ENCODE peak calls at places on chromosomes 12 and 14, in six cellular contexts. W is aorta; R is lung; A is cardiac muscle cell; O is CD4-positive, CD25-positive, alpha-beta regulatory T cell; Y is CD8-positive, alpha-beta T cell. P is an unnamed sample.

GRCh38 chr14:93648440-93649168 is 139.7 kb downstream of the PRIMA1 start:
- DNase-seq in W (no peak), R (no peak), A (peak), O (no peak), Y (no peak), P (peak)

GRCh38 chr12:128069359-128069997 is 197.5 kb upstream of the TMEM132C start:
- DNase-seq in W (no peak), R (no peak), A (peak), O (no peak), Y (no peak), P (peak)

GRCh38 chr14:88551094-88551870 is 3.5 kb downstream of the PTPN21 start:
- DNase-seq in W (peak), R (peak), A (peak), O (no peak), Y (peak), P (peak)

GRCh38 chr12:132227156-132227555 is 82.9 kb downstream of the NOC4L start:
- DNase-seq in W (no peak), R (no peak), A (no peak), O (no peak), Y (no peak), P (no peak)

GRCh38 chr14:92037989-92038388 is 1.9 kb downstream of the TRIP11 start:
- DNase-seq in W (no peak), R (no peak), A (no peak), O (no peak), Y (no peak), P (no peak)

GRCh38 chr12:52236386-52237050 is 3.5 kb downstream of the KRT7 start:
- DNase-seq in W (no peak), R (no peak), A (no peak), O (no peak), Y (no peak), P (no peak)

GRCh38 chr12:6980740-6981139 is 10.0 kb downstream of the EMG1 start:
- DNase-seq in W (no peak), R (no peak), A (no peak), O (no peak), Y (no peak), P (no peak)

GRCh38 chr12:11814362-11814761 is 164.9 kb downstream of the ETV6 start:
- DNase-seq in W (no peak), R (no peak), A (no peak), O (no peak), Y (no peak), P (no peak)

GRCh38 chr12:124678421-124678893 is 111.0 kb upstream of the NCOR2 start:
- DNase-seq in W (no peak), R (no peak), A (no peak), O (no peak), Y (no peak), P (no peak)

GRCh38 chr12:66676241-66676640 is 2.6 kb downstream of the GRIP1 start:
- DNase-seq in W (no peak), R (no peak), A (no peak), O (no peak), Y (no peak), P (no peak)

GRCh38 chr12:6957151-6957701 is 6.1 kb downstream of the PTPN6 start:
- DNase-seq in W (no peak), R (no peak), A (no peak), O (no peak), Y (peak), P (no peak)

GRCh38 chr12:110349521-110350151 is 53.9 kb downstream of the ANAPC7 start:
- DNase-seq in W (no peak), R (no peak), A (no peak), O (no peak), Y (peak), P (no peak)

GRCh38 chr12:121753844-121754264 is 39.6 kb downstream of the RHOF start:
- DNase-seq in W (peak), R (peak), A (no peak), O (no peak), Y (no peak), P (no peak)

GRCh38 chr12:121378736-121379135 is 21.2 kb upstream of the RNF34 start:
- DNase-seq in W (no peak), R (no peak), A (no peak), O (no peak), Y (no peak), P (no peak)

GRCh38 chr12:46872135-46872534 is 46.3 kb upstream of the SLC38A4 start:
- DNase-seq in W (no peak), R (no peak), A (no peak), O (no peak), Y (no peak), P (no peak)

GRCh38 chr12:51589060-51589459 is 2.0 kb upstream of the SCN8A start:
- DNase-seq in W (no peak), R (no peak), A (no peak), O (no peak), Y (no peak), P (no peak)

GRCh38 chr14:78968249-78968648 is 798.1 kb downstream of the NRXN3 start:
- DNase-seq in W (no peak), R (no peak), A (no peak), O (no peak), Y (no peak), P (no peak)

GRCh38 chr12:107014050-107014449 is 27.1 kb upstream of the MTERF2 start:
- DNase-seq in W (no peak), R (no peak), A (peak), O (peak), Y (no peak), P (peak)

GRCh38 chr14:38419579-38419978 is 163.7 kb upstream of the CLEC14A start:
- DNase-seq in W (no peak), R (no peak), A (no peak), O (no peak), Y (no peak), P (no peak)

GRCh38 chr14:22887260-22887989 is 4.4 kb downstream of the REM2 start:
- DNase-seq in W (no peak), R (peak), A (peak), O (peak), Y (peak), P (peak)

GRCh38 chr14:102953100-102953499 is 30.6 kb downstream of the AMN start:
- DNase-seq in W (peak), R (no peak), A (no peak), O (no peak), Y (no peak), P (no peak)

GRCh38 chr12:28535216-28535615 is 345.0 kb downstream of the CCDC91 start:
- DNase-seq in W (no peak), R (no peak), A (no peak), O (no peak), Y (no peak), P (no peak)

GRCh38 chr14:67837011-67837624 is 17.5 kb downstream of the RAD51B start:
- DNase-seq in W (no peak), R (peak), A (peak), O (peak), Y (peak), P (peak)

GRCh38 chr12:40224439-40225291 is at the start of gene LRRK2:
- DNase-seq in W (peak), R (peak), A (peak), O (peak), Y (peak), P (no peak)

GRCh38 chr12:69476276-69477017 is 6.3 kb downstream of the FRS2 start:
- DNase-seq in W (no peak), R (no peak), A (no peak), O (no peak), Y (no peak), P (no peak)

GRCh38 chr12:85367886-85368385 is 87.9 kb downstream of the ALX1 start:
- DNase-seq in W (no peak), R (no peak), A (no peak), O (no peak), Y (no peak), P (no peak)

GRCh38 chr12:2586159-2587035 is 208.4 kb upstream of the FKBP4 start:
- DNase-seq in W (no peak), R (no peak), A (no peak), O (no peak), Y (no peak), P (no peak)

GRCh38 chr14:100827140-100827517 is 1.2 kb downstream of the MEG3 start:
- DNase-seq in W (no peak), R (no peak), A (no peak), O (no peak), Y (no peak), P (no peak)

GRCh38 chr12:127416796-127417195 is 850.2 kb upstream of the TMEM132C start:
- DNase-seq in W (no peak), R (no peak), A (no peak), O (no peak), Y (no peak), P (no peak)

GRCh38 chr14:103628221-103628683 is 759 bp upstream of the KLC1 start:
- DNase-seq in W (peak), R (peak), A (peak), O (peak), Y (peak), P (peak)

GRCh38 chr14:79668941-79669340 is 542.4 kb downstream of the DIO2 start:
- DNase-seq in W (no peak), R (no peak), A (no peak), O (no peak), Y (no peak), P (no peak)

GRCh38 chr12:49627752-49628360 is 4.5 kb downstream of the PRPF40B start:
- DNase-seq in W (no peak), R (no peak), A (no peak), O (no peak), Y (no peak), P (peak)

GRCh38 chr12:4909397-4909733 is 340 bp upstream of the KCNA1 start:
- DNase-seq in W (no peak), R (no peak), A (no peak), O (no peak), Y (no peak), P (no peak)

GRCh38 chr12:82242729-82243128 is 115.5 kb downstream of the CCDC59 start:
- DNase-seq in W (no peak), R (no peak), A (no peak), O (no peak), Y (no peak), P (no peak)

GRCh38 chr14:65772901-65773574 is 360.5 kb downstream of the FUT8 start:
- DNase-seq in W (no peak), R (no peak), A (no peak), O (no peak), Y (no peak), P (no peak)

GRCh38 chr14:36096090-36096489 is 80.4 kb downstream of the PTCSC3 start:
- DNase-seq in W (no peak), R (no peak), A (no peak), O (no peak), Y (no peak), P (no peak)

GRCh38 chr12:46908936-46909635 is 83.3 kb upstream of the SLC38A4 start:
- DNase-seq in W (no peak), R (no peak), A (no peak), O (no peak), Y (no peak), P (no peak)

GRCh38 chr14:100824156-100824555 is 1.8 kb upstream of the MEG3 start:
- DNase-seq in W (peak), R (no peak), A (peak), O (no peak), Y (no peak), P (no peak)

GRCh38 chr12:111450676-111451075 is 45.0 kb downstream of the SH2B3 start:
- DNase-seq in W (no peak), R (peak), A (no peak), O (no peak), Y (no peak), P (no peak)

GRCh38 chr12:70744133-70744532 is 106.9 kb upstream of the PTPRB start:
- DNase-seq in W (no peak), R (no peak), A (no peak), O (no peak), Y (no peak), P (no peak)

DNA sequence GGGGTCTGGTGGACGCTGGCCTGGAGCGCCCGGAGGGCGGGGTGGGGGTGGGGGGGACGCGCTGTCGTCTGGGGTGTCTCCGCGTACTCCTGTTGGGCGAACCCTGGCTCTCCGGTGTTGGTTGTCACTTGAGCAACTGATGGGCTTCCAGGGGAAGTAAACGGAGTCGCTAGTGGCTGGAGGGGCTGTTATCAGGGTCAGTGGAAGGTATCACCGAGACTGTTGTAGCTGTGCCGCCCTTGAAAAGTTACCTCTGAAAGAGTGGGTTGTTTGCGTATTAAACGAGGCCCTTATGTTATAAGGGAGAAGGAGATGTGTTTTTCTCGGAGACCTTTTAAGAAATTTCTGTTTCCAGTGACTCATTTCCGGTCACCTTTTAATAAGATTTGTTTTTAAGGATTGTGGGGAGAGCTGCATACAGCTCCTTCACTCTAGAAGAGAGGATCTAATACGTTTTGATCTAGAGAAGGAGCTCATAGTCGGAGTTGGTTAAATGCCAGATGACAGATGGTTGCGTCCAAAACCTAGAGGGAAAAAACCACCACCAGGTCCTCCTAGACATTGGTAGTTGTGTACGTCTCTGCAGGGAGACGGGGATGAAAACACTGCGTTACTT is 699 bp upstream of the DBX2 start:
- DNase-seq in W (no peak), R (no peak), A (no peak), O (no peak), Y (no peak), P (no peak)
- H3K4me3 ChIP-seq in W (no peak), R (no peak), A (peak), O (no peak), Y (no peak), P (no peak)

GRCh38 chr12:569091-569676 is 94.1 kb downstream of the NINJ2 start:
- DNase-seq in W (peak), R (no peak), A (no peak), O (no peak), Y (no peak), P (no peak)
- H3K4me3 ChIP-seq in W (no peak), R (no peak), A (no peak), O (peak), Y (peak), P (peak)

GRCh38 chr12:81080431-81080983 is 2.6 kb downstream of the ACSS3 start:
- DNase-seq in W (no peak), R (no peak), A (no peak), O (no peak), Y (no peak), P (no peak)
- H3K4me3 ChIP-seq in W (no peak), R (no peak), A (no peak), O (no peak), Y (no peak), P (no peak)

DNA sequence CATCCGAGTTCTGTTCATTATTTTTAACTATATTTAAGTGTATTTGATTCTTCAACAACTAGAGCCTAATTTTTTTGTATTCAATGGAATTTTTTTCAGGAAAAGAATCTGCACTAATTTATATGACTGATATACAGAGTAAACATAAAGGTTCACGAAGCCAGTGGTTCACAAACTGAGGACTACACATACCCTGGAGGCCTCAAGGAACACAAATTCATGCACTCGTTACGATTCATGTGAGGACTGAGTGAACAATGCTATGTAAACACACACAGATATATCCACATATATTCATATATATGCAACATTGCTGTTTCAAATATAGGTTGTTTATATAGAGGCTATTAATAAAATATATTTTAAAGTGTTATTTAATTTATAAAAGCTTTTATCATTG is 137.8 kb downstream of the PHLDA1 start:
- DNase-seq in W (no peak), R (no peak), A (no peak), O (no peak), Y (no peak), P (no peak)
- H3K4me3 ChIP-seq in W (no peak), R (no peak), A (no peak), O (no peak), Y (no peak), P (no peak)

DNA sequence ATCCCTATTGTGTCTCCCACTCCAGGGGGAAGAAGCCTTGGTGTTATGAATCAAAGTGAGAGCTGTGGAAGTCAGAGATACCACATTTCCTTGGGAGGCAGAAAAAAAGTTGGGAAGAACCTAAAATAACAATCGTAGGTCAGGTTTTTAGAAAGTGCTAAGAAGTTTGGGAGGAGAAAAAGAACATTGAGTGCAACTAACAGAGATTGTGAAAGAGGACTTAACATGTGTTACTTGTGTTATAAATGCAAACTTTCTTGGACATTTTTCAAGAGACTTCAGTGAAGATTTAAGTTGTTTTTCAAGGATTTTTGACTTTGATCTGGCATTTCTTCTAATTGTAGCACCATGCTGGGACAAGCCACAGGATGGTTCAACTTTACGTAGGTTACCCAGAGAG is 7.8 kb upstream of the ERP27 start:
- DNase-seq in W (no peak), R (no peak), A (no peak), O (no peak), Y (no peak), P (no peak)
- H3K4me3 ChIP-seq in W (no peak), R (no peak), A (no peak), O (peak), Y (no peak), P (no peak)

GRCh38 chr12:53997324-53998173 is 2.4 kb upstream of the HOXC9 start:
- DNase-seq in W (no peak), R (no peak), A (no peak), O (no peak), Y (no peak), P (no peak)
- H3K4me3 ChIP-seq in W (no peak), R (no peak), A (no peak), O (no peak), Y (no peak), P (no peak)

GRCh38 chr12:114664661-114665320 is 19.2 kb downstream of the TBX3 start:
- DNase-seq in W (no peak), R (no peak), A (no peak), O (no peak), Y (no peak), P (no peak)
- H3K4me3 ChIP-seq in W (no peak), R (no peak), A (peak), O (no peak), Y (no peak), P (no peak)

DNA sequence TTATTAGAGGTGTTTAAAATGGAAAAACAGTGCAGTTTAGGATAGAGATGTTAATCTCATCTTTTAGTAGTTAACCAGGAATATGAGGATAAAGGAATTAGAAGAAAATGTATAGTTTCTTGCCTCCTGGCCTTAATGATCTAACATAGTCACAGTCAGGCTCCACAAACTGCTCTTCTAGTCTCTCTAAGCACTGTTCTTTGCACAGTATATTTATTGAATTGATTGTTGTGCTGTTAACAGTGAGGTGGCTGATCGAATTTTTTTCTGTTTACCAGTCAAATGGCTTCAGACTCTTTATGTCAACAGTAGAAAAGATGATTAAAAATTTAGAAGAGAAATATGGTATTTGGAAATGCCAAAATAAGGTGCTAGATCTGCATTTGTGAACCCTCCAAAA is 37.8 kb downstream of the ATF7IP start:
- DNase-seq in W (no peak), R (no peak), A (no peak), O (no peak), Y (no peak), P (no peak)
- H3K4me3 ChIP-seq in W (no peak), R (no peak), A (no peak), O (peak), Y (no peak), P (no peak)

DNA sequence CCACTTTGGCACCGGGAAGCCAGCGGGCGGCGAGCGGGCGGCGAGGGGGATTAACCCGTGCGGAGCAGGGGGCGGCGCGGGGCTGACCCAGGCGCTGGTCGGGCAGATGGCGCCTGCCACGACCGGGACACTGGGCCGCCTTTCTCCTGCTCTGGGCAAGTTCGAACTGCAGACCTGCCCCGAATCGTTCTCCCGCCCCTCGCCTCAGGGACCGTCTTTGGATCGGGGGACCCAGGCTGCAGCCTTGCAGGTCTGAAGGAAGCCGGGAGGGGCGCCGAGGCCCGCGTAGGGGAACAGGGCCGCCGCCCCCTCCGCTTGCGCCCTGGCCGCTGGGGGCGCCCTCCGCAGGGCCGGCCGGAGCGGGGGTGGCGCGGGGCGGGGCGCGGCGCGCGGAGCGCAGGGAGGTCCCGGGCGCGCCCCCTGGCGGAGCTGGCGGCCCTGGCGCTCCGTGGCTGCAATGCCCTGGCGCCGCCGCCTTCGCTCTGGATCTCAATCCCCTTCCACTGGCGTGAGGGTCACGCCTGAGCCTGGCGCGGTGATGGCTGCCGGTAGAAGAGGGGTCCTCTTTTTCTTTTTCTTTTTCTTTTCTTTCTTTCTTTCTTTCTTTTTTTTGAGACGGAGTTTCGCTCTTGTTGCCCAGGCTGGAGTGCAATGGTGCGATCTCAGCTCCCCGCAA is 447 bp upstream of the LTBP2 start:
- DNase-seq in W (peak), R (peak), A (peak), O (peak), Y (peak), P (no peak)
- H3K4me3 ChIP-seq in W (peak), R (peak), A (peak), O (no peak), Y (peak), P (no peak)

P was measured in HCT116.